ENCODE peak calls at places on chromosomes 4 and X, in ten cellular contexts. Q is suprapubic skin; Y is activated CD8-positive, alpha-beta T cell treated with anti-CD3 and anti-CD28 coated beads for 36 hours; O is endothelial cell; N is CD4-positive, alpha-beta T cell; T is foreskin keratinocyte; D is WTC11; A is HFF-Myc; W is GM23338; L is B cell. K is an unnamed sample.

GRCh38 chrX:45502396-45502795 is 301.7 kb upstream of the DIPK2B start:
- DNase-seq in Q (no peak), Y (no peak), O (no peak), N (no peak), T (no peak), D (no peak), A (no peak), W (no peak), L (no peak), K (no peak)

GRCh38 chr4:104693601-104694201 is 199.0 kb upstream of the CXXC4 start:
- DNase-seq in Q (no peak), Y (peak), O (no peak), N (no peak), T (no peak), D (no peak), A (no peak), W (peak), L (no peak), K (no peak)

GRCh38 chr4:165872443-165873297 is at the start of gene TLL1:
- DNase-seq in Q (no peak), Y (no peak), O (peak), N (no peak), T (peak), D (peak), A (no peak), W (peak), L (no peak), K (no peak)

GRCh38 chr4:137510866-137511265 is 21.4 kb downstream of the PCDH18 start:
- DNase-seq in Q (no peak), Y (no peak), O (no peak), N (no peak), T (peak), D (no peak), A (peak), W (peak), L (no peak), K (no peak)

GRCh38 chrX:152915541-152916241 is 17.8 kb downstream of the ZNF185 start:
- DNase-seq in Q (no peak), Y (peak), O (peak), N (no peak), T (no peak), D (peak), A (no peak), W (peak), L (peak), K (peak)

GRCh38 chrX:133685806-133686205 is 270.5 kb upstream of the GPC4 start:
- DNase-seq in Q (no peak), Y (no peak), O (no peak), N (no peak), T (no peak), D (no peak), A (no peak), W (peak), L (no peak), K (no peak)

GRCh38 chrX:20211261-20211786 is 55.4 kb downstream of the RPS6KA3 start:
- DNase-seq in Q (no peak), Y (no peak), O (no peak), N (no peak), T (no peak), D (no peak), A (no peak), W (no peak), L (no peak), K (no peak)

GRCh38 chrX:110183314-110183713 is 134.6 kb downstream of the AMMECR1 start:
- DNase-seq in Q (no peak), Y (no peak), O (no peak), N (no peak), T (no peak), D (no peak), A (no peak), W (no peak), L (no peak), K (no peak)

GRCh38 chr4:97504713-97505112 is 638.6 kb downstream of the STPG2 start:
- DNase-seq in Q (no peak), Y (no peak), O (no peak), N (no peak), T (no peak), D (no peak), A (no peak), W (peak), L (no peak), K (no peak)

GRCh38 chr4:22190855-22191254 is 242.3 kb upstream of the KCNIP4 start:
- DNase-seq in Q (no peak), Y (no peak), O (no peak), N (no peak), T (peak), D (no peak), A (peak), W (no peak), L (no peak), K (no peak)

GRCh38 chrX:53155512-53156206 is 61.7 kb downstream of the KANTR start:
- DNase-seq in Q (no peak), Y (no peak), O (no peak), N (no peak), T (no peak), D (no peak), A (no peak), W (no peak), L (no peak), K (no peak)

DNA sequence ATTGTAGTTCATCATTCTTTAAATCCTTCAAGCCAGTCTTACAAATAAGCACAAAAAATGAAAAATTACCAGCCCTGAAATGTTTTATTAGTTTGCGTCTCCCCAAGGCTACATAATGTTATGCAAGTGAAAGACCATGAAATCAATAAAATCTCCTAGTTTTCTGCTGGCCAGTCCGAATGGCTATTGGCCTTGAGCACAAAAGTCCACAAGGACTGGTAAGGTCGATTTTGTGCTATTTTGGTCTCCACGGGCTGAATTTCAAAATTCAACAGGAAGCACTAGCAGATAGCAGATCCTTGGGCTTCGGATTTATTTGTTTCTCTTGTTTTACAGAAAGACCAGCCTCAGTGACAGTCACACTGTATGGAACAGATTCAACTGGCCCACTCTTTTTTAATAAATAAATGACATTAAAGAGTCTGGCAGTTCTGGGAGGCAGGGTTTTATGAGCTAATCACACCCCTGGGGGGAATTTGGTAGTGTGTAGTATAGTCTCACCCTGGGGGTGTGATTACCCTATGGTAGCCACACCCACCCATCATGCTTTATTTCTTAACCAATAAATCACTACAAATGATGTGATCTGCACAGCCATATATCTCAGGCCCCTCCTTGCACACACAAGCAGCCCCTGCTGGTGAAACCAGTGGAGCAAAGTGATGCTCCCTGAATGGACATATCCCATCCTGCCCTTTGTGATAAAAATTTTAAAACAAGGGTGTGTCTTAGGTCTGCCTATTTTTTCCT is 51.1 kb upstream of the TMEM33 start:
- DNase-seq in Q (no peak), Y (no peak), O (no peak), N (no peak), T (no peak), D (no peak), A (no peak), W (no peak), L (no peak), K (no peak)
- TF ChIP-seq CTCF in Q (no peak), Y (no peak), O (no peak), N (no peak), T (peak), D (no peak), A (no peak), W (peak), L (no peak), K (no peak)

GRCh38 chr4:141254326-141254725 is 33.6 kb downstream of the ZNF330 start:
- DNase-seq in Q (no peak), Y (no peak), O (no peak), N (no peak), T (no peak), D (peak), A (no peak), W (peak), L (no peak), K (no peak)
- TF ChIP-seq CTCF in Q (no peak), Y (no peak), O (peak), N (no peak), T (peak), D (no peak), A (peak), W (peak), L (no peak), K (no peak)

GRCh38 chr4:15955670-15956069 is 7.3 kb downstream of the FGFBP2 start:
- DNase-seq in Q (no peak), Y (no peak), O (no peak), N (no peak), T (no peak), D (no peak), A (no peak), W (no peak), L (no peak), K (no peak)
- TF ChIP-seq CTCF in Q (no peak), Y (no peak), O (no peak), N (no peak), T (peak), D (no peak), A (peak), W (peak), L (no peak), K (no peak)

DNA sequence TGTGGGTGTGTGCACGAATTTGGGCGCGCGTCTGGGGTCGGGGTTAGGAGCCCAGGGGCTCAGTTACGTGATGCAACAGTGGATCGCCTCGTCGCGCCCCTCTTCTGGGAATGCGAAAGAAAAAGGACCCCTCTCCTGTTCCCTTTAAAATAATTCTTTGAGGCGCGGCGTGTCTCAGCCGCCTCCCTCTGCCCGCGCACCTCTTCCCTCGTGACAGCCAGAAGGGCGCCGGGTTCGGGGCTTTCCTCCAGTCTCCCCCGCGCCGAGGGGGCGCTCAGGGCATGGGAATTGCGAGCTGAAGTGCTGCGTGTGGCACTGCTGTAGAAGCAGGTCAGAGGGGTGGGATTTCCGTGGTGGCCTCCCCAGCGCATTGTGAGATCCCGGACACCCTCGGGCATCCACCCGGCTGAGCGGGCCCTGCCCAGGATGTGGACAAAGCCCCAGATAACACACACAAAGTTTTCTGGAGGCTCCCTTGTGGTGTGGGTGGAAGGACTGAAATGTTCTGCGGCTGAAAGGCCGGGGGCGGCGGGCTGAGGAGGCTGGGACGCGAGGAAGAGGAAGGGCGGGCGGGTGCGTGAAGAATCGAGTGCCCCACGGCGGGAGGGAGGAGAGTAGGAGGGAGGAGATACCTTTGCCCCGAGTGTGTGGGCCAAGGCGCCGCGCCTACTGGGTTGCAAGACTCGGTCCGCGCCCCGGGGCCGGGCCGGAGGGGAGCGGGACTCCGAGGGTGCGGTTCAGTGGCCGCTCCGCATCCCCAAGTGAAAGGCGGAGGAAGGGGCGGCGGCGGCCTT is 697 bp downstream of the SEPTIN11 start:
- DNase-seq in Q (peak), Y (peak), O (peak), N (peak), T (peak), D (peak), A (no peak), W (peak), L (no peak), K (peak)
- TF ChIP-seq CTCF in Q (no peak), Y (no peak), O (no peak), N (no peak), T (no peak), D (no peak), A (no peak), W (peak), L (no peak), K (no peak)

DNA sequence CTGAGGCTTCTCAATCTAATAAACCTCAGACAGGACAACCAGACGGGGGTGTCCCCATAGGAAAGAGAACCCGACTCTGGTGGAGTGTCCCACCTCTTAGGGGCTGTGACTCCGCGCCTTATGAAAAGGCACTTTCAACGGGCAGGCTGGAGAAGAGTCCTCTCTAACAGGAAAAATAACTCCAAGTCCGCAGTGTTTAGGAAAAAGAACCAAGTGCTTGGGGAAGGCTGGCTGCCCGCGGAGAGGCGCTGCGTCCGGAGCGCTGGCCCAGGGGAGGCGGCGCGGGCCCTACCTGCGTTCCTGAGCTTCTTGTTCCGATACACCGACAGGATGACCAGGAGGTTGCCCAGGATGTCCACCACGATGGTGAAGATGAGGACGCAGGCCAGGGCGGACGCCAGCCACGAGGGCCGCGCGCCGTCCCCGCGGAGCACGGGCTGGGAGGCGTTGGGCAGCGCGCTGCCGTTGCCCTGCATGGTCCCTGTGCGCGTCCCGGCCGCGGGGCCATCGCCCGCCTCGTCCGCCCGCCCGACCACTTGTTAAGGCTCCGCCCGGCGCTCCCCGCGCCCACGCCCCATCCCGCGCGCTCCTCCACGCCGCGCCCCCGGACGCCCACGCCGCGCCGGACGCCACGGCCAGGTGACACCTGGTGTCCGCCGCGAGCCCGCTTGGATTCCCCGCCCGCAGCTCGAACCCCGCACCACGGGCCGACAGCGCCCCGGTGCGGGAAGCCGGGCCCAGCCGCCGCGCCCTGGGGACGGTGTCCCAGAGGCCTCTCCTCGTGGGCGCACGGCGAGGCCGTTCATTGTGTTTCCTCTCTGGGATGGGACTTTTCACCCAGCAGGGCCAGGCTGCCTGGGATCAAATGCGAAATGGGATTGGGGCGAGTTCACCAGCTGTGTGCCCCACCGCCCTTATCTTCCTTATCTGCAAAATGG is at the start of gene MTNR1A:
- DNase-seq in Q (no peak), Y (no peak), O (peak), N (no peak), T (no peak), D (peak), A (no peak), W (peak), L (no peak), K (no peak)
- TF ChIP-seq CTCF in Q (no peak), Y (no peak), O (peak), N (no peak), T (peak), D (peak), A (peak), W (peak), L (no peak), K (no peak)

DNA sequence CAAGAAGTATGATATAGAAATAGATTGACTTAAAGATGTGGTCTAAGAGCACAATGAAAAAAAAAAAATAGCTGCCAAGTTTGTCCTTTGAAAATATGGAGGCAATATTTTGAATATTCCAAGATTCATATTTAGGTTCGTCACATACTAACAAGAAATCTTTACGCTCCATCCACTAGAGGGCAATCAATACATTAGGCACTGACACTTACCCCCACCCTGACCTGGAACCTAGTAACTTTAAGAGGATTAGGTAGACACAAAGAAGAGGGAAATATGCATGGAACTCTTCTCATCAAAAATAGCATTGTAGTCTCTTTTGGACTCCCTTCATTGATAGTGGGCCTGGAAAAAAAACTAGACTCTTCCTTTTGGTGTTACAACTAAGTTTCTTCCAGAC is 1108.1 kb downstream of the PCDH19 start:
- DNase-seq in Q (no peak), Y (no peak), O (no peak), N (no peak), T (no peak), D (no peak), A (no peak), W (peak), L (no peak), K (no peak)
- TF ChIP-seq CTCF in Q (no peak), Y (no peak), O (peak), N (no peak), T (peak), D (no peak), A (no peak), W (peak), L (no peak), K (no peak)

DNA sequence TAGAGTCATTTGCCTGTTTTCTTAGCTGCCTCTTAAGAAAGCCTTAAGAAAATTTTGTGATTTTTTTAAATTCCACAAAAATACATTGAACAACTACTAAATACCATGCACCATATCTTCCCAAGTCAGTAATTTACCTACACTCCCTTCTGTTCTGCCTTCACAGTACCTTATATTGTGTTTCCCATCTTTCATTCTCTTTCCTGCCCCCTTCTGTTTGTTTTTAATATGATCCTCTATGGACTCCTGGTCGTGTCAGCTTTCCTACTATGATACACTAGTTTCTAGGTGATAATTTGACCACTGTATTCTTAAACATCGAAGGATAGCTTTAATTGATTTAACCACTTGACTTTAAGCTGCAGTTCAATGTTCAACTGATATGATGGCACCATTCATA is 297.7 kb upstream of the HAND2 start:
- DNase-seq in Q (no peak), Y (no peak), O (no peak), N (no peak), T (no peak), D (no peak), A (no peak), W (peak), L (no peak), K (no peak)
- TF ChIP-seq CTCF in Q (no peak), Y (no peak), O (no peak), N (no peak), T (no peak), D (no peak), A (no peak), W (no peak), L (no peak), K (no peak)

GRCh38 chr4:129046055-129046959 is 47.0 kb downstream of the SCLT1 start:
- DNase-seq in Q (no peak), Y (no peak), O (no peak), N (no peak), T (no peak), D (no peak), A (no peak), W (no peak), L (no peak), K (no peak)

GRCh38 chr4:129043523-129043922 is 49.8 kb downstream of the SCLT1 start:
- DNase-seq in Q (no peak), Y (peak), O (no peak), N (no peak), T (no peak), D (no peak), A (peak), W (peak), L (no peak), K (no peak)
- TF ChIP-seq CTCF in Q (no peak), Y (no peak), O (no peak), N (no peak), T (peak), D (no peak), A (no peak), W (peak), L (no peak), K (no peak)

K was measured in GM20000.